ENCODE peak calls at places on chromosome X, in ten cellular contexts. R is tibial artery, B is cardiac fibroblast, X is body of pancreas, A is astrocyte, E is BE2C, K is lower leg skin, I is kidney epithelial cell, F is neural crest cell, W is fibroblast of the aortic adventitia. V is an unnamed sample.

GRCh38 chrX:150482537-150483217 is 85.7 kb upstream of the MTM1 start:
- DNase-seq in K (peak), I (peak), F (no peak), E (no peak), W (peak), X (no peak), R (no peak), B (peak), A (peak), V (peak)

GRCh38 chrX:153061732-153062131 is 5.5 kb downstream of the PNMA3 start:
- DNase-seq in I (no peak), A (peak), X (no peak), B (peak), W (peak), F (no peak), K (no peak), E (no peak), R (no peak), V (peak)

GRCh38 chrX:16573781-16574180 is 76.2 kb upstream of the S100G start:
- DNase-seq in F (no peak), B (peak), K (no peak), W (peak), A (peak), E (no peak), X (no peak), R (no peak), I (no peak), V (no peak)

GRCh38 chrX:132855760-132856341 is 102.6 kb downstream of the HS6ST2 start:
- DNase-seq in I (no peak), K (no peak), B (no peak), R (no peak), A (no peak), F (no peak), X (no peak), E (no peak), W (no peak), V (no peak)

GRCh38 chrX:13763489-13763888 is 28.9 kb downstream of the OFD1 start:
- DNase-seq in B (no peak), K (peak), R (peak), F (no peak), E (no peak), I (no peak), W (no peak), X (no peak), A (no peak), V (no peak)

GRCh38 chrX:147859666-147860065 is 52.1 kb upstream of the FMR1 start:
- DNase-seq in F (no peak), B (no peak), A (no peak), I (no peak), W (no peak), K (no peak), R (no peak), E (no peak), X (no peak), V (no peak)

GRCh38 chrX:97238632-97239031 is 354.9 kb downstream of the RPA4 start:
- DNase-seq in W (peak), X (no peak), R (no peak), E (no peak), K (no peak), A (peak), I (peak), B (peak), F (no peak), V (no peak)

GRCh38 chrX:138127314-138127713 is 561.4 kb downstream of the ZIC3 start:
- DNase-seq in F (no peak), B (peak), W (no peak), I (no peak), K (no peak), X (no peak), R (no peak), E (no peak), A (peak), V (no peak)

GRCh38 chrX:42996861-42997260 is 218.9 kb upstream of the PPP1R2C start:
- DNase-seq in F (no peak), E (no peak), R (no peak), I (no peak), B (no peak), X (no peak), A (no peak), K (no peak), W (no peak), V (no peak)

GRCh38 chrX:108396188-108396885 is 41.9 kb downstream of the COL4A6 start:
- DNase-seq in F (no peak), X (no peak), B (peak), E (no peak), K (no peak), R (no peak), I (no peak), W (peak), A (peak), V (no peak)

GRCh38 chrX:44344687-44345086 is 1.2 kb upstream of the EFHC2 start:
- DNase-seq in E (no peak), W (no peak), X (no peak), F (no peak), R (no peak), A (no peak), K (no peak), B (no peak), I (no peak), V (no peak)

GRCh38 chrX:25275159-25275558 is 259.4 kb upstream of the ARX start:
- DNase-seq in F (no peak), B (no peak), A (no peak), W (no peak), E (peak), X (no peak), R (no peak), I (no peak), K (no peak), V (no peak)

GRCh38 chrX:53128097-53128749 is 34.3 kb downstream of the KANTR start:
- DNase-seq in A (peak), B (peak), I (no peak), K (no peak), R (no peak), F (no peak), E (no peak), X (no peak), W (no peak), V (no peak)

GRCh38 chrX:2385224-2385623 is 115.6 kb downstream of the DHRSX start:
- DNase-seq in K (no peak), R (no peak), B (peak), X (no peak), F (no peak), I (peak), A (peak), E (no peak), W (peak), V (peak)

GRCh38 chrX:50447535-50447934 is 23.1 kb downstream of the DGKK start:
- DNase-seq in K (no peak), R (no peak), I (no peak), F (no peak), A (no peak), X (no peak), B (no peak), E (no peak), W (no peak), V (no peak)

GRCh38 chrX:63561425-63561824 is 210.3 kb upstream of the SPIN4 start:
- DNase-seq in R (no peak), W (peak), E (no peak), I (no peak), K (no peak), X (no peak), A (no peak), F (no peak), B (peak), V (no peak)

GRCh38 chrX:68878977-68879376 is 50.2 kb downstream of the EFNB1 start:
- DNase-seq in W (no peak), I (no peak), A (no peak), F (no peak), R (no peak), X (no peak), K (peak), E (no peak), B (no peak), V (no peak)

GRCh38 chrX:152220612-152221011 is 82.2 kb upstream of the MAGEA10 start:
- DNase-seq in A (peak), K (no peak), R (no peak), E (no peak), I (no peak), W (peak), X (no peak), B (peak), F (no peak), V (peak)

GRCh38 chrX:47176101-47176740 is 17.4 kb upstream of the UBA1 start:
- DNase-seq in X (no peak), B (no peak), K (no peak), R (no peak), W (no peak), A (no peak), F (no peak), I (no peak), E (no peak), V (no peak)

GRCh38 chrX:111955916-111956315 is 79.9 kb downstream of the TRPC5OS start:
- DNase-seq in I (no peak), F (no peak), K (no peak), B (no peak), W (no peak), X (peak), E (peak), R (no peak), A (no peak), V (no peak)

GRCh38 chrX:46180258-46180687 is 364.9 kb downstream of the ZNF674 start:
- DNase-seq in I (no peak), F (no peak), R (no peak), K (no peak), A (peak), W (peak), B (peak), X (no peak), E (peak), V (peak)

GRCh38 chrX:133468081-133468480 is 52.8 kb upstream of the GPC4 start:
- DNase-seq in B (no peak), R (no peak), I (no peak), W (no peak), X (peak), E (no peak), A (no peak), F (no peak), K (no peak), V (no peak)

GRCh38 chrX:99271641-99272040 is 1138.4 kb downstream of the PCDH19 start:
- DNase-seq in F (no peak), B (no peak), X (no peak), I (no peak), E (no peak), K (no peak), A (no peak), W (no peak), R (no peak), V (no peak)

GRCh38 chrX:131895002-131895401 is 128.1 kb upstream of the STK26 start:
- DNase-seq in R (no peak), W (no peak), F (no peak), E (no peak), K (no peak), X (no peak), I (peak), B (peak), A (peak), V (no peak)

GRCh38 chrX:1444896-1445480 is 7.7 kb downstream of the ASMTL start:
- DNase-seq in K (no peak), A (no peak), E (no peak), R (peak), I (no peak), W (no peak), B (no peak), X (no peak), F (no peak), V (no peak)

GRCh38 chrX:71017396-71017939 is 50.7 kb downstream of the SNX12 start:
- DNase-seq in F (no peak), A (peak), E (no peak), W (peak), B (peak), R (no peak), I (no peak), K (no peak), X (no peak), V (peak)

GRCh38 chrX:77937291-77937690 is 26.8 kb downstream of the ATP7A start:
- DNase-seq in E (no peak), B (peak), K (no peak), A (peak), X (no peak), W (peak), R (no peak), I (no peak), F (no peak), V (no peak)

GRCh38 chrX:99117011-99117410 is 1293.1 kb downstream of the PCDH19 start:
- DNase-seq in F (no peak), R (no peak), K (no peak), E (no peak), B (no peak), A (no peak), X (no peak), W (no peak), I (no peak), V (no peak)

GRCh38 chrX:107624893-107625292 is 3.4 kb upstream of the PRPS1 start:
- DNase-seq in B (no peak), E (no peak), I (no peak), W (no peak), F (no peak), R (no peak), K (no peak), X (no peak), A (no peak), V (no peak)

GRCh38 chrX:50691820-50692219 is 122.2 kb downstream of the SHROOM4 start:
- DNase-seq in A (no peak), X (peak), W (peak), E (peak), B (peak), R (no peak), I (no peak), F (peak), K (no peak), V (no peak)

GRCh38 chrX:9370888-9371287 is 94.0 kb upstream of the TBL1X start:
- DNase-seq in W (peak), R (no peak), K (peak), I (no peak), E (no peak), F (no peak), X (no peak), B (peak), A (peak), V (no peak)

GRCh38 chrX:132491191-132491590 is 2.4 kb upstream of the MBNL3 start:
- DNase-seq in K (peak), A (no peak), X (peak), F (no peak), W (no peak), R (no peak), B (no peak), I (no peak), E (no peak), V (no peak)

GRCh38 chrX:37745835-37746234 is 34.0 kb upstream of the CYBB start:
- DNase-seq in F (no peak), I (no peak), B (no peak), A (no peak), K (no peak), R (no peak), X (no peak), W (no peak), E (no peak), V (no peak)

GRCh38 chrX:97909245-97909644 is 1025.5 kb downstream of the RPA4 start:
- DNase-seq in R (no peak), E (no peak), K (no peak), X (no peak), B (no peak), A (no peak), W (no peak), I (no peak), F (no peak), V (no peak)

GRCh38 chrX:40931921-40932320 is 153.3 kb upstream of the USP9X start:
- DNase-seq in E (no peak), B (peak), K (no peak), F (no peak), A (no peak), I (no peak), X (no peak), W (peak), R (peak), V (no peak)
- TF ChIP-seq CTCF in E (no peak), B (no peak), K (no peak), F (no peak), A (no peak), I (no peak), X (no peak), W (no peak), R (no peak), V (no peak)

GRCh38 chrX:29044802-29045201 is 457.6 kb downstream of the IL1RAPL1 start:
- DNase-seq in I (no peak), B (peak), X (no peak), W (peak), K (no peak), A (no peak), F (no peak), R (no peak), E (no peak), V (no peak)
- TF ChIP-seq CTCF in I (no peak), B (peak), X (no peak), W (peak), K (no peak), A (peak), F (peak), R (no peak), E (no peak), V (peak)

GRCh38 chrX:95325185-95325584 is 1359.5 kb upstream of the DIAPH2 start:
- DNase-seq in A (no peak), I (no peak), B (no peak), R (no peak), E (no peak), F (no peak), K (no peak), X (no peak), W (no peak), V (no peak)
- TF ChIP-seq CTCF in A (no peak), I (no peak), B (no peak), R (no peak), E (no peak), F (no peak), K (no peak), X (no peak), W (no peak), V (no peak)

DNA sequence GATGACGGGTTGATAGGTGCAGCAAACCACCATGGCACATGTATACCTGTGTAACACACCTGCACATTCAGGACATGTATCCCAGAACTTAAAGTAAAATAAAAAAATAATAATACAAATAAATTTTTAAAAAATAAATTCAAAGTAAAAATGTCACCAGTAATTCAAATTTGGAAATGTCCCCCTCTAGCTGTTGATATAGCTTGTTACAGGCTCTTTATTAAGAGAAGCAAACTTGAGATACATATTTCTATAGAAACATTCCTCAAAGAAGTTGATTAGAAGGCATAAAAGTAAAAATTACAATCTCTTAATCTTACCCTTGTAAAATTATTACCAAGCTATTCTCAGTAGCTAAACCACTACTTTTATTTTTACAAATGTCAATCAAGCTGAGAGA is 1397.0 kb downstream of the FAM133A start:
- DNase-seq in K (no peak), B (peak), I (no peak), X (no peak), W (peak), E (no peak), F (no peak), R (no peak), A (no peak), V (no peak)
- TF ChIP-seq CTCF in K (no peak), B (peak), I (no peak), X (no peak), W (peak), E (peak), F (peak), R (no peak), A (peak), V (peak)

GRCh38 chrX:81120270-81120935 is 81.3 kb downstream of the HMGN5 start:
- DNase-seq in F (no peak), K (no peak), R (no peak), I (no peak), A (no peak), E (no peak), B (no peak), X (no peak), W (no peak), V (peak)

GRCh38 chrX:81121513-81122363 is 80.0 kb downstream of the HMGN5 start:
- DNase-seq in B (peak), K (peak), A (peak), W (peak), X (peak), R (peak), E (peak), I (peak), F (peak), V (peak)

DNA sequence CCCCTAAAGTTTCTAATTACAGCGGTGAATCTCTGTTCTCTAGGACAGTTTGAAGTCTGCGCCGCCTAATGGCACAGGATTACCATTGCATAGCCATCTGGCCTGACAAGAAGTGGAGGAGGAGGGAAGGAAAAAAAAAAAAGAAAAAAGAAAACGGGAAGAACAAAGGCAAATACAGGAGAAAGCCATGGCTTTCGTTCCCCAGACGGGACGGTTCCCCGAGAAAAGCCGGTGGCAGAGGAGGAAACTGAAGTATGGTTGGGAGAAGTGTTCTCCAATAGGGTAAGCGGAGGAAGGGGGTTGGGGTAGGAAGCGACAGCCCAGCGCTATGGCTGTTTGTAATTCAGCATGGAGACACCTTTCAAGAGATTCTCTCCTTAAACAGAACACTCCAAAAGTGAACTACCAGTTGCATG is 80.8 kb downstream of the HMGN5 start:
- DNase-seq in I (peak), A (peak), B (peak), X (peak), R (peak), W (peak), E (peak), K (no peak), F (peak), V (peak)
- TF ChIP-seq CTCF in I (peak), A (peak), B (peak), X (peak), R (peak), W (peak), E (peak), K (no peak), F (peak), V (peak)

GRCh38 chrX:110317820-110318663 is at the start of gene AMMECR1:
- DNase-seq in I (no peak), X (peak), B (peak), W (peak), K (peak), R (peak), F (peak), E (peak), A (peak), V (peak)
- TF ChIP-seq CTCF in I (no peak), X (no peak), B (no peak), W (no peak), K (no peak), R (no peak), F (peak), E (no peak), A (no peak), V (peak)

DNA sequence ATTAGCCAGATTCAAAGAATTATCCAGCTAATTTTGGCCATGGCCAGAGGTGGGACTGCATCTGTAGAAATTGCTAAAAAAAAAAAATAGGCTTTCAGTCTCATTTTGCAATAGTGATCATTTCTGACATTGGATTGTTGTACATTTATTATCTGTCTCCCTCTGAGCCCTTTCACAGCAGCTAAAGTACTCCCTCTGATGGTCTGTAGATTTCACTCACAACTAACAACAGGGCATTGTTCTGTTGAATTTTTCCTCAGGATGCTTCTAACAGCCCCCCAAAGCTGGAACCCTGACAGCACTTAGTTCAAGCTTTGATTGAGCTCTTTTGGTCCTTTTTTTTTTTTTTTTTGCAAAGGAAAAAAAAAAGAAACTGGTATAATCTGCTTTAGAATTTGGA is 406.6 kb downstream of the SMARCA1 start:
- DNase-seq in K (no peak), E (no peak), R (no peak), F (no peak), I (no peak), X (no peak), A (no peak), B (no peak), W (no peak), V (no peak)
- TF ChIP-seq CTCF in K (no peak), E (no peak), R (no peak), F (peak), I (no peak), X (no peak), A (no peak), B (no peak), W (no peak), V (no peak)

GRCh38 chrX:40299028-40299479 is 201.3 kb upstream of the BCOR start:
- DNase-seq in A (no peak), R (no peak), K (no peak), X (no peak), F (peak), I (no peak), W (peak), B (peak), E (no peak), V (no peak)
- TF ChIP-seq CTCF in A (peak), R (no peak), K (no peak), X (no peak), F (peak), I (peak), W (peak), B (no peak), E (peak), V (peak)

DNA sequence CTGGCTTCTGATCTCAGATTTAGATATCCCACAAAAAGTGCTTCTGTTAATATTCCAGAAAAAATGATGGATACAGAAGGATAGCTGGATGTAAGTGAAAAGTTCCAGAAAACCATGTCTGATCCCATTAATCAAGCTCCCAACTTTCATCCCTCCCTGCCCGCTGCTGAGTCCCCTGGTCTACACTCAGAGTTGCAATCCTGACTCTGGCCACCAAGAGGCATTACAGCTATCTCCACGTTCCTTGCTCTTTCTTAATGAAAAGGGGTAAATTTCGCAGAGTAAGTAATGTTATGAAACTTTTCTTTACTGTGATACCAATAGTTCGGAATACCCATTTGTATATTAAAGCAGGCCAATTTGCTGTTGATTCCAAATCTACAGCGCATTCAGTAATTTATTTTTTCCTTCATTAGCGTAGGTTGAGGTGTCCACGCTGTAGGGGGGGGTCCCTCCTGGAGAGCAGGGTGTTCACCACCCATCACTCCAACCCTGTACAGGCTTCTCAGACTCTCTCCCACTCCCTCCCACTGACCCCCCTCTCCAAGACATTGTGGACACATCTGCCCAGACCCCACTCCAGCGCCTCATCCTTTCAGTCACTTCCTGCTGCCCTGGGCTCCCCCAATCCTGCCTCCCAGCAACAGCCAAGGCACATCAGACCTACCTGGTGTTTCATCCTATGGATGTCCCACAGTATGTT is 55.1 kb downstream of the RAB40A start:
- DNase-seq in W (peak), R (no peak), A (peak), I (no peak), E (peak), B (peak), F (peak), K (no peak), X (no peak), V (no peak)
- TF ChIP-seq CTCF in W (peak), R (peak), A (peak), I (peak), E (peak), B (peak), F (peak), K (no peak), X (no peak), V (peak)

V was measured in retinal pigment epithelial cell.